ENCODE peak calls at places on chromosome 16, in four cellular contexts. C is HCT116, Q is hepatocyte, O is fibroblast of lung. D is an unnamed sample. For H4K20me1, the result is how much of the 10 kb centered on the place peaks cover.

GRCh38 chr16:57540387-57540786 is 2.1 kb upstream of the ADGRG5 start:
- DNase-seq in C (no peak), Q (no peak), O (no peak), D (no peak)

GRCh38 chr16:89641719-89642187 is 15.8 kb downstream of the CHMP1A start:
- DNase-seq in C (no peak), Q (no peak), O (no peak), D (no peak)

GRCh38 chr16:56780646-56781045 is 50.7 kb downstream of the NUP93 start:
- DNase-seq in C (no peak), Q (no peak), O (no peak), D (no peak)

GRCh38 chr16:26993988-26994387 is 72.7 kb upstream of the C16orf82 start:
- DNase-seq in C (no peak), Q (no peak), O (peak), D (no peak)

GRCh38 chr16:31351937-31352315 is 3.0 kb upstream of the ITGAX start:
- DNase-seq in C (no peak), Q (no peak), O (no peak), D (no peak)

GRCh38 chr16:56609463-56609921 is 1.1 kb downstream of the MT2A start:
- DNase-seq in C (peak), Q (peak), O (peak), D (peak)

GRCh38 chr16:3444032-3444388 is 530 bp downstream of the NAA60 start:
- DNase-seq in C (peak), Q (peak), O (peak), D (peak)

GRCh38 chr16:26169451-26169850 is 477.7 kb downstream of the HS3ST4 start:
- DNase-seq in C (no peak), Q (no peak), O (no peak), D (no peak)

GRCh38 chr16:3478242-3478925 is 16.9 kb downstream of the C16orf90 start:
- DNase-seq in C (no peak), Q (no peak), O (no peak), D (no peak)

DNA sequence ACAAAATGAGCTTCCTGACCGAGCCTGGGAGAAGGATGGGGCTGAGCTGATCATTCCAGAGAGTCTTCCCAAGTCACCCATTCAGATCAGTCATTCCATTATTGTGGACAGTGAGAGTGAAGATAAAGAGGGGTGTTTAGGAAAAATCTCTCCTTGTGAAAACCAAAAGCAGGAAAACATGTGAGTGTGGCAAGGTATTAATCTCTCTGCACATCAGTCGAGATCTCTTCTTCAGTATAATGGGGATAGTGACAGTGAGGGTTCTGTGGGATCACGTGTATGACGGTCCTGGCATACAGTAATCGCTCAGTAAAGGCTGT is 35.4 kb downstream of the CHD9 start:
- DNase-seq in C (no peak), Q (no peak), O (no peak), D (no peak)
- H3K4me3 ChIP-seq in C (no peak), Q (no peak), O (no peak), D (no peak)

DNA sequence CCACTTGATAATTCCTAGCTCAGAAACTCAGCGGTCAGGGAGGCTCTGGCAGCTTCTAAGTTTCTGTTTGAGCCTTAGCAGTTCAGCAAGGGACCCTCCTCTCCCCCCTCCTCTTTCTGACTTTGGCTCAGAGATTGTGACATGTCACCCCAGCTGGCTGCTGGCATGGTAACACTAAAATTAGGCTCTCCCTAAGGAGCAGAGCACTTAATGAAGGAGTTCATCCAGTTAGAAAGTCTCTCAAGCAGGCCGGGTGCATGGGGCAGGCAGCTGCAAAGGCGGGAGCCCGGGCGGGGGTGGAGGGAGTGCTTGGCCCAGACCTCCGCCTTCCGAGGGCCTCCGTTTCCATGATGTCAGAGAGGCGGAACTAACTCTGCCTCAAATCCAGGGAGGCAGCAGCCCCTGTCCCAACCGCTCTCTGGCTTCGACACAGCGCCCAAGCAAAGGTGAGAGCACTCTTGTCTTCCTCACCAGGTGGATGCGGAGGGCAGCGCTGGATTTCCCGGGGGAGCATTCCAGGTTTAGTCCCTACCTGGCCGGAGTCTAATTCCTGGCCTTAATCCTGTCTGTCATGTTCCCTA is 128.0 kb upstream of the PLCG2 start:
- DNase-seq in C (no peak), Q (peak), O (peak), D (peak)
- H4K20me1 ChIP-seq in C (under half), Q (under half), O (under half), D (half or more)

GRCh38 chr16:11402745-11403533 is 57.7 kb downstream of the RMI2 start:
- DNase-seq in C (no peak), Q (no peak), O (no peak), D (no peak)

GRCh38 chr16:11403920-11404319 is 58.7 kb downstream of the RMI2 start:
- DNase-seq in C (no peak), Q (no peak), O (no peak), D (no peak)

GRCh38 chr16:11401161-11402050 is 56.1 kb downstream of the RMI2 start:
- DNase-seq in C (no peak), Q (no peak), O (no peak), D (no peak)

GRCh38 chr16:11403534-11403795 is 58.2 kb downstream of the RMI2 start:
- DNase-seq in C (no peak), Q (no peak), O (no peak), D (no peak)

GRCh38 chr16:11402051-11402744 is 56.9 kb downstream of the RMI2 start:
- DNase-seq in C (no peak), Q (no peak), O (no peak), D (no peak)
- TF ChIP-seq EZH2 in C (no peak), Q (no peak), O (no peak), D (no peak)

GRCh38 chr16:2157480-2158261 is 2.1 kb downstream of the TRAF7 start:
- DNase-seq in C (no peak), Q (no peak), O (no peak), D (no peak)
- H3K4me3 ChIP-seq in C (no peak), Q (no peak), O (peak), D (no peak)

GRCh38 chr16:23131436-23131835 is 17.8 kb downstream of the USP31 start:
- DNase-seq in C (no peak), Q (no peak), O (no peak), D (no peak)
- H4K20me1 ChIP-seq in C (under half), Q (under half), O (under half), D (half or more)

DNA sequence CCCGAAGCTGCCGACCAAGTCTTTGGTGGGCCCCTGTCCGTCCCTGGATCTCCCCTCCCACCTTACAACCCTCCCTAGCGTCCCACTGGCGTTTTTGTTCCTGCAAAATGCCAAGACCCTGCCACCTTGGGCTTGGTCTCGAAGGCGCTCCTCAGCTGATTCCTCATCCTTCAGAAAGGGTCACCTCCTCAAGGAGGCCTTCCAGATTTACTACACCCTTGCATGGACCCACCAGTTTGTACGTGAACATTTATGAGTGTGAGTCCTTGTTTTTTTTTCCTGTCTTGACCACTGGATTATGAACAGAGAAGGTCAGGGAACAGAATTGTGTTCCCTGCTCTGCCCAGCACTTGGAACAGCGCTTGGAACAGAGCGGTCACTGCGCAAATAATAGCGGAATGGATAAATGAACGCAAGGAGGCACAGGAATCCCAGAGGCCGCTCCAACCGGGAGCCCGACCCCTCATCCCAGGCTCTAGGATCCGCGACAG is 895 bp upstream of the GFER start:
- DNase-seq in C (no peak), Q (no peak), O (no peak), D (no peak)
- TF ChIP-seq EZH2 in C (no peak), Q (no peak), O (no peak), D (no peak)

DNA sequence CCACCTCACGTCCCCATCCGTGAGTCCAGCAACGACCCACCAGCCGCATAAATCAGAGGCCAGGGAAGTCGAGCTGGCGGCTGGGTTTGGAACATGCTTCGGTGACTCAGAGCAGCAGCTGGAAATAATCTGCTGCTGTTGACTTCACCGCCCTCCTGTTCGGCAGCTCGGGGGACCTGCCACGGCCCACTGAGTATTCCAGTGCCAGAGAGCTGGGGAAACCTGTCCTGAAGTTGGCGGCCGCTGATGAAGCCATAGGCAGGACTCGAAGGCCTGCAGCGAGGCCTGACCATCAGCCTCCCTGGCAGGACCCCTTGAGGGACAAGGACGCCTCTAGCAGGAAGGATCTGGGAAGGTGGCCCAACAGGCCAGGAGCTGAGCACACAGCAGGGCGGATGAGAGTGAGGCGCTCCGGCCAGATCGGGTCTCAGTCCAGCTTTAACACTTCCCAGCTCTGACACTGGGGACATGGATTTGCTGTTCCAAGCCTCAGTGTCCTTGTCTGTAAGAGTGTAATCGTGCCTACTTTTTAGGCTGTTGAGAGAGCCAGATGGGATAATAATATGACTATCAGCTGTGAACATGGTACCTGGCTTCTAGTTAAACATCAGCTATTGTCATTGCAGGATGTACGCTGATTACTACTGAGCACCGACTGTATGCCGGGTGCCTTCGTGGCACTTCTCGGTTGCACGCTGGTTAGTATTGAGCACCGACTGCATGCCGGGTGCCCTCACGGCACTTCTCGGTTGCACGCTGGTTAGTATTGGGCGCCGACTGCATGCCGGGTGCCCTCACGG is 50.4 kb upstream of the CIBAR2 start:
- DNase-seq in C (no peak), Q (peak), O (peak), D (peak)
- H3K4me3 ChIP-seq in C (no peak), Q (no peak), O (no peak), D (no peak)

D was measured in astrocyte.